ENCODE peak calls at places on chromosomes 4 and X, in six cellular contexts. S is RWPE2, Z is tibial nerve, B is psoas muscle, U is SK-N-SH, R is neuronal stem cell. F is an unnamed sample.

GRCh38 chr4:146029147-146029546 is 90.5 kb upstream of the ZNF827 start:
- DNase-seq in S (no peak), Z (no peak), B (no peak), U (no peak), R (no peak), F (no peak)

GRCh38 chrX:45445745-45446412 is 245.2 kb upstream of the DIPK2B start:
- DNase-seq in S (no peak), Z (no peak), B (no peak), U (no peak), R (no peak), F (no peak)

GRCh38 chr4:118740869-118741268 is 55.7 kb downstream of the METTL14 start:
- DNase-seq in S (no peak), Z (no peak), B (no peak), U (peak; percentile 10), R (no peak), F (no peak)

GRCh38 chr4:102780476-102781144 is 19.8 kb upstream of the MANBA start:
- DNase-seq in S (no peak), Z (no peak), B (no peak), U (no peak), R (no peak), F (no peak)

GRCh38 chr4:42302348-42302747 is 94.9 kb upstream of the SHISA3 start:
- DNase-seq in S (no peak), Z (no peak), B (no peak), U (peak; percentile 64), R (peak; percentile 15), F (no peak)

GRCh38 chr4:73309211-73309610 is 50.6 kb upstream of the ANKRD17 start:
- DNase-seq in S (no peak), Z (no peak), B (no peak), U (no peak), R (no peak), F (no peak)

GRCh38 chr4:114613579-114613978 is 15.0 kb downstream of the UGT8 start:
- DNase-seq in S (no peak), Z (no peak), B (no peak), U (no peak), R (no peak), F (no peak)

GRCh38 chr4:102696763-102697162 is 64.0 kb downstream of the MANBA start:
- DNase-seq in S (no peak), Z (no peak), B (no peak), U (no peak), R (no peak), F (no peak)

GRCh38 chr4:136650541-136651277 is 881.6 kb downstream of the PCDH18 start:
- DNase-seq in S (no peak), Z (no peak), B (no peak), U (no peak), R (no peak), F (peak; percentile 61)

GRCh38 chr4:1255699-1256098 is 6.8 kb upstream of the CTBP1 start:
- DNase-seq in S (no peak), Z (no peak), B (no peak), U (no peak), R (no peak), F (no peak)

GRCh38 chr4:110869114-110869513 is 246.2 kb upstream of the PITX2 start:
- DNase-seq in S (no peak), Z (no peak), B (no peak), U (no peak), R (no peak), F (no peak)

GRCh38 chr4:120940547-120940946 is 18.0 kb upstream of the PRDM5 start:
- DNase-seq in S (no peak), Z (no peak), B (no peak), U (no peak), R (no peak), F (peak; percentile 7)

GRCh38 chr4:188986271-188986689 is 847.0 kb downstream of the TRIML1 start:
- DNase-seq in S (no peak), Z (no peak), B (no peak), U (no peak), R (no peak), F (no peak)

GRCh38 chr4:107094332-107094731 is 58.2 kb upstream of the DKK2 start:
- DNase-seq in S (no peak), Z (no peak), B (no peak), U (no peak), R (no peak), F (no peak)

GRCh38 chrX:150362599-150363481 is at the start of gene MAMLD1:
- DNase-seq in S (no peak), Z (peak; percentile 56), B (peak; percentile 78), U (peak; percentile 53), R (no peak), F (peak; percentile 71)

GRCh38 chr4:3823496-3824341 is 57.5 kb downstream of the ADRA2C start:
- DNase-seq in S (no peak), Z (no peak), B (no peak), U (no peak), R (no peak), F (no peak)

GRCh38 chrX:71991164-71991563 is 80.5 kb downstream of the NHSL2 start:
- DNase-seq in S (no peak), Z (no peak), B (no peak), U (no peak), R (no peak), F (no peak)

GRCh38 chr4:61094854-61095598 is 105.1 kb upstream of the ADGRL3 start:
- DNase-seq in S (no peak), Z (no peak), B (no peak), U (no peak), R (no peak), F (no peak)

GRCh38 chrX:65990702-65991101 is 49.2 kb downstream of the VSIG4 start:
- DNase-seq in S (no peak), Z (no peak), B (no peak), U (no peak), R (no peak), F (no peak)

GRCh38 chrX:154819771-154820341 is 14.6 kb upstream of the MPP1 start:
- DNase-seq in S (no peak), Z (no peak), B (no peak), U (no peak), R (no peak), F (no peak)

GRCh38 chrX:154417157-154417556 is 5.8 kb downstream of the TAFAZZIN start:
- DNase-seq in S (no peak), Z (no peak), B (no peak), U (peak; percentile 69), R (no peak), F (no peak)

GRCh38 chrX:130173190-130173895 is 1.6 kb downstream of the RAB33A start:
- DNase-seq in S (no peak), Z (no peak), B (peak; percentile 44), U (no peak), R (no peak), F (no peak)

GRCh38 chrX:119266364-119266995 is 30.4 kb downstream of the PGRMC1 start:
- DNase-seq in S (no peak), Z (no peak), B (no peak), U (peak; percentile 53), R (no peak), F (peak; percentile 3)

GRCh38 chr4:102036016-102036415 is 245.5 kb downstream of the BANK1 start:
- DNase-seq in S (no peak), Z (no peak), B (no peak), U (no peak), R (no peak), F (no peak)

GRCh38 chr4:60794372-60794771 is 405.8 kb upstream of the ADGRL3 start:
- DNase-seq in S (no peak), Z (no peak), B (no peak), U (no peak), R (no peak), F (no peak)

GRCh38 chrX:24167719-24168472 is 18.4 kb downstream of the ZFX start:
- DNase-seq in S (no peak), Z (no peak), B (no peak), U (no peak), R (no peak), F (no peak)

DNA sequence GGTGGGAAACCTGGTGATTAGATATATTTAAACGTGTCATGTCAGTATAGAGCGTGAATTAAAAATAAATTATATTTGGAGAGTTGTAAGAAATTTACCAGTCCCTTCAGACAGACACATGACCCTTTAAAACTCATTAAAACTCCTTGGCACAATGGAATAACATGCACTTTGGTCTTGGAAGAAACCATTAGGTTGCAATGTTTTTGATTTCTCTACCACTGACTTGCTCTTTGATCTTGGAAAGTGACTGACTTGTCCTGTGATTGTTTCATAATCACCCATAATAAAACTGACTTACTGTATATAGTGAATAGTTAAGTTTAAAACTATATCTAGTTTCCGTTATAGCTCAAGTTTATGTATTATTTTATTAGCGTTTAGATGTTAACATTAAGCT is 35.8 kb downstream of the FHL1 start:
- DNase-seq in S (no peak), Z (no peak), B (no peak), U (no peak), R (no peak), F (no peak)
- H3K27ac ChIP-seq in S (no peak overlapping the region), Z (no peak overlapping the region), B (peak overlapping the region; percentile 95), U (no peak overlapping the region), R (no peak overlapping the region), F (no peak overlapping the region)

DNA sequence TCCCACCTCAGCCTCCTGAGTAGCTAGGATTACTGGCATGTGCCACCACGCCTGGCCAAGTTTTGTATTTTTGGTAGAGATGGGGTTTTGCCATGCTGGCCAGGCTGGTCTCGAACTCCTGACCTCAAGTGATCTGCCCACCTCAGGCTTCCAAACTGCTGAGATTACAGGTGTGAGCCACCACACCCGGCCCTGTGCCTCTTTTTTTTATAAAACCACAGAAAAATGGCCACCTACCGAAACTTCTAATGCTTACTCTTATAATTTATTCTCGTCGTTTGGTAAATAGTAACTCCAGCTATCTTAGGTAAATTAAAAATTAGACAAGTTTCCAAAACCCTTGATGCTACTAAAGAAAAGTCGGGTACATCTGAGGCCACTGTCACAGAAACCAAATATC is 54.4 kb downstream of the IRF2 start:
- DNase-seq in S (no peak), Z (no peak), B (no peak), U (no peak), R (no peak), F (no peak)
- H3K27ac ChIP-seq in S (no peak overlapping the region), Z (no peak overlapping the region), B (no peak overlapping the region), U (no peak overlapping the region), R (no peak overlapping the region), F (no peak overlapping the region)

GRCh38 chrX:103531002-103531401 is 11.7 kb upstream of the RAB40A start:
- DNase-seq in S (no peak), Z (no peak), B (no peak), U (no peak), R (no peak), F (no peak)
- H3K27ac ChIP-seq in S (no peak overlapping the region), Z (no peak overlapping the region), B (no peak overlapping the region), U (peak overlapping the region; percentile 51), R (no peak overlapping the region), F (no peak overlapping the region)

GRCh38 chrX:68842351-68842750 is 13.5 kb downstream of the EFNB1 start:
- DNase-seq in S (no peak), Z (no peak), B (no peak), U (no peak), R (no peak), F (no peak)
- H3K27ac ChIP-seq in S (peak overlapping the region; percentile 78), Z (peak overlapping the region; percentile 60), B (no peak overlapping the region), U (no peak overlapping the region), R (no peak overlapping the region), F (peak overlapping the region; percentile 25)